ENCODE peak calls at places on chromosomes 4 and X, in nine cellular contexts. G, U, T, C, P, A, O, D and K are unnamed samples.

GRCh38 chr4:90419124-90419711 is 292.0 kb downstream of the CCSER1 start:
- DNase-seq in G (no peak), U (peak), T (no peak), C (no peak), P (no peak), A (peak), O (peak), D (no peak), K (peak)

GRCh38 chr4:117421706-117422105 is 336.3 kb upstream of the TRAM1L1 start:
- DNase-seq in G (no peak), U (no peak), T (no peak), C (no peak), P (no peak), A (no peak), O (no peak), D (no peak), K (no peak)

GRCh38 chrX:78357342-78358055 is 30.1 kb upstream of the CYSLTR1 start:
- DNase-seq in G (no peak), U (no peak), T (no peak), C (no peak), P (no peak), A (peak), O (no peak), D (no peak), K (no peak)

GRCh38 chr4:87299898-87300297 is 22.8 kb downstream of the HSD17B13 start:
- DNase-seq in G (no peak), U (no peak), T (no peak), C (no peak), P (no peak), A (no peak), O (no peak), D (no peak), K (no peak)

GRCh38 chr4:41750158-41750623 is 1.7 kb upstream of the PHOX2B start:
- DNase-seq in G (no peak), U (no peak), T (no peak), C (no peak), P (no peak), A (no peak), O (no peak), D (no peak), K (no peak)

GRCh38 chr4:6933691-6934430 is 24.2 kb downstream of the TBC1D14 start:
- DNase-seq in G (no peak), U (no peak), T (no peak), C (no peak), P (no peak), A (no peak), O (no peak), D (no peak), K (no peak)

GRCh38 chr4:15392053-15392805 is 35.6 kb upstream of the C1QTNF7 start:
- DNase-seq in G (no peak), U (no peak), T (no peak), C (no peak), P (no peak), A (no peak), O (no peak), D (no peak), K (no peak)

GRCh38 chr4:183398298-183399129 is 45.9 kb upstream of the CDKN2AIP start:
- DNase-seq in G (peak), U (peak), T (peak), C (peak), P (peak), A (peak), O (peak), D (no peak), K (peak)

GRCh38 chr4:37661643-37662221 is 24.4 kb downstream of the RELL1 start:
- DNase-seq in G (no peak), U (no peak), T (peak), C (peak), P (no peak), A (no peak), O (peak), D (no peak), K (no peak)

GRCh38 chrX:19046343-19047215 is 62.7 kb upstream of the PHKA2 start:
- DNase-seq in G (no peak), U (no peak), T (peak), C (peak), P (no peak), A (peak), O (peak), D (no peak), K (no peak)

GRCh38 chr4:76246852-76247251 is 4.7 kb upstream of the FAM47E start:
- DNase-seq in G (no peak), U (no peak), T (no peak), C (no peak), P (no peak), A (no peak), O (no peak), D (no peak), K (no peak)